ENCODE peak calls at places on chromosomes 11 and 22, in four cellular contexts. G is upper lobe of right lung, E is pancreas, R is HCT116. C is an unnamed sample.

GRCh38 chr11:126318642-126319373 is 14.9 kb downstream of the DCPS start:
- DNase-seq in G (no peak), E (no peak), R (no peak), C (peak)

GRCh38 chr11:59557940-59558643 is 46.8 kb downstream of the OR4D9 start:
- DNase-seq in G (no peak), E (no peak), R (no peak), C (no peak)

GRCh38 chr11:113542420-113542819 is 67.2 kb upstream of the DRD2 start:
- DNase-seq in G (no peak), E (no peak), R (no peak), C (no peak)

GRCh38 chr22:39081557-39081956 is 4.5 kb downstream of the APOBEC3G start:
- DNase-seq in G (no peak), E (no peak), R (no peak), C (no peak)

GRCh38 chr22:42701694-42702093 is 19.0 kb downstream of the A4GALT start:
- DNase-seq in G (no peak), E (no peak), R (no peak), C (no peak)

GRCh38 chr22:19321757-19322156 is 30.2 kb upstream of the CLTCL1 start:
- DNase-seq in G (no peak), E (no peak), R (no peak), C (no peak)

GRCh38 chr11:84021291-84021690 is 735.1 kb upstream of the CCDC90B start:
- DNase-seq in G (no peak), E (no peak), R (no peak), C (no peak)

GRCh38 chr11:19185516-19186052 is 16.2 kb downstream of the CSRP3 start:
- DNase-seq in G (no peak), E (no peak), R (no peak), C (no peak)

GRCh38 chr11:69006816-69007215 is 6.2 kb downstream of the MRGPRF start:
- DNase-seq in G (no peak), E (no peak), R (no peak), C (no peak)

GRCh38 chr11:92955900-92956299 is 13.6 kb upstream of the MTNR1B start:
- DNase-seq in G (no peak), E (no peak), R (no peak), C (no peak)

GRCh38 chr11:60871378-60872061 is 4.2 kb downstream of the ZP1 start:
- DNase-seq in G (peak), E (no peak), R (no peak), C (no peak)

GRCh38 chr11:87603887-87604286 is 566.2 kb downstream of the TMEM135 start:
- DNase-seq in G (no peak), E (peak), R (no peak), C (no peak)

GRCh38 chr11:57263351-57263750 is 26.3 kb upstream of the APLNR start:
- DNase-seq in G (no peak), E (no peak), R (no peak), C (no peak)

GRCh38 chr11:3913921-3914320 is 58.5 kb downstream of the STIM1 start:
- DNase-seq in G (no peak), E (no peak), R (no peak), C (no peak)

GRCh38 chr11:111452817-111453607 is 59.2 kb downstream of the BTG4 start:
- DNase-seq in G (no peak), E (no peak), R (no peak), C (no peak)

GRCh38 chr11:17533782-17534415 is 10.3 kb downstream of the USH1C start:
- DNase-seq in G (no peak), E (no peak), R (no peak), C (no peak)

GRCh38 chr22:21683401-21683811 is 17.6 kb downstream of the PPIL2 start:
- DNase-seq in G (no peak), E (peak), R (no peak), C (no peak)

GRCh38 chr11:119089319-119089718 is 4.6 kb downstream of the HMBS start:
- DNase-seq in G (no peak), E (no peak), R (no peak), C (no peak)

GRCh38 chr11:75347781-75348613 is 3.5 kb downstream of the ARRB1 start:
- DNase-seq in G (no peak), E (no peak), R (no peak), C (peak)

GRCh38 chr11:114771172-114771571 is 92.8 kb downstream of the NXPE2 start:
- DNase-seq in G (no peak), E (no peak), R (no peak), C (no peak)

GRCh38 chr11:10301656-10302293 is 3.1 kb upstream of the ADM start:
- DNase-seq in G (no peak), E (no peak), R (no peak), C (no peak)

GRCh38 chr11:133793271-133793848 is 52.0 kb downstream of the SPATA19 start:
- DNase-seq in G (no peak), E (no peak), R (no peak), C (no peak)

GRCh38 chr22:40611606-40612005 is 24.9 kb downstream of the MRTFA start:
- DNase-seq in G (no peak), E (no peak), R (no peak), C (no peak)

GRCh38 chr11:134519390-134519750 is 107.3 kb upstream of the B3GAT1 start:
- DNase-seq in G (peak), E (no peak), R (no peak), C (no peak)

GRCh38 chr11:121374286-121374985 is 77.7 kb upstream of the SORL1 start:
- DNase-seq in G (no peak), E (no peak), R (no peak), C (no peak)

GRCh38 chr22:24926849-24927579 is 19.5 kb downstream of the LHFPL7 start:
- DNase-seq in G (no peak), E (no peak), R (no peak), C (no peak)

GRCh38 chr11:125036933-125037332 is 26.2 kb upstream of the SLC37A2 start:
- DNase-seq in G (no peak), E (no peak), R (no peak), C (peak)

GRCh38 chr22:28560005-28560742 is 119.5 kb downstream of the TTC28 start:
- DNase-seq in G (no peak), E (no peak), R (no peak), C (no peak)

GRCh38 chr22:42972592-42973535 is 42.1 kb downstream of the PACSIN2 start:
- DNase-seq in G (no peak), E (no peak), R (no peak), C (no peak)

GRCh38 chr11:87300640-87301381 is 263.1 kb downstream of the TMEM135 start:
- DNase-seq in G (no peak), E (no peak), R (no peak), C (no peak)

GRCh38 chr22:37634505-37635002 is 4.9 kb upstream of the SH3BP1 start:
- DNase-seq in G (no peak), E (no peak), R (no peak), C (no peak)
- TF ChIP-seq CTCF in G (no peak), E (no peak), R (peak), C (peak)

GRCh38 chr11:48103621-48104561 is 112.7 kb upstream of the OR4B1 start:
- DNase-seq in G (no peak), E (no peak), R (no peak), C (no peak)
- TF ChIP-seq CTCF in G (no peak), E (no peak), R (no peak), C (no peak)

GRCh38 chr22:30667486-30668305 is at the start of gene DUSP18:
- DNase-seq in G (peak), E (peak), R (peak), C (peak)
- TF ChIP-seq CTCF in G (peak), E (no peak), R (peak), C (peak)

GRCh38 chr11:45021692-45022130 is 71.0 kb upstream of the TP53I11 start:
- DNase-seq in G (peak), E (peak), R (no peak), C (peak)
- TF ChIP-seq CTCF in G (no peak), E (no peak), R (no peak), C (no peak)

GRCh38 chr22:23376256-23376655 is 195.9 kb downstream of the BCR start:
- DNase-seq in G (no peak), E (no peak), R (peak), C (no peak)
- TF ChIP-seq CTCF in G (peak), E (no peak), R (peak), C (no peak)

DNA sequence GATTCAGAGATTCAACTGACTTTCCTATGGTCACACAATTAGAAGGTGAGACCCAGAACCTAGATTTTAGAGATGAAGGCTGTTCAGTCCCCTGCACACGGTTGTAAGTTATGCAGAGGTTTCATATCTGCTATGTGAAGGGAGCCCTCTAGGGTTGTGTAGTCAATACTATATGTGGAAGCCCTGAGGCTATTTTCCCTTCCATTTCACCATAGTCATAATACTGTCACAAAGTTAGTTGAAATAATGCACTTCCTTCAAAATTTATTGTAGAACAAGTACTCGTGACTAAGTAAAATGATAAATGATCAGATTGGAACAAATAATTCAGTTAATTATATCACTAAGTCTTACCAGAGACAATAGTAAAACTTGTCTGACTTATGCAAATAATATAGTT is 48.8 kb downstream of the ENDOD1 start:
- DNase-seq in G (no peak), E (no peak), R (no peak), C (no peak)
- TF ChIP-seq CTCF in G (peak), E (no peak), R (peak), C (no peak)

DNA sequence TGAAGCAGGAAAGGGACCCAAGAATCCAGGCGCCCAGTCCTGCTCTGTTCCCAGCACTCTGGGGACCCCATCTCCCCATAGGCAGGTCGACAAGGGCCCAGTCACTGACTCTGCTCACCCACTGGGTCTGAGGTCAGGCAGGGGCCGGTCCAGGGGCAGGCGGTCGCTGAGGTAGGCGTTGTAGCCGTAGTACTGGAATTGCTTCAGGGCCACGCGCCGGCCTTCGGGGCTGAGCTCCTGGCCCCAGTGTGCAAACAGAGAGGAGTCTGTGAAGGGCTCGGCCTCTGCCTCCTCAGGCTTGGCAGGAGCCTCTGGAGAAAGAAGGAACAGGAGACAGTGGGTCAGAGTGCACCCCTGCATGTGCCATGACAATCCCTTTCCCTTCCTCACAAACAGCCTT is 95.6 kb upstream of the CSNK2A3 start:
- DNase-seq in G (no peak), E (no peak), R (no peak), C (no peak)
- TF ChIP-seq CTCF in G (no peak), E (no peak), R (no peak), C (no peak)

DNA sequence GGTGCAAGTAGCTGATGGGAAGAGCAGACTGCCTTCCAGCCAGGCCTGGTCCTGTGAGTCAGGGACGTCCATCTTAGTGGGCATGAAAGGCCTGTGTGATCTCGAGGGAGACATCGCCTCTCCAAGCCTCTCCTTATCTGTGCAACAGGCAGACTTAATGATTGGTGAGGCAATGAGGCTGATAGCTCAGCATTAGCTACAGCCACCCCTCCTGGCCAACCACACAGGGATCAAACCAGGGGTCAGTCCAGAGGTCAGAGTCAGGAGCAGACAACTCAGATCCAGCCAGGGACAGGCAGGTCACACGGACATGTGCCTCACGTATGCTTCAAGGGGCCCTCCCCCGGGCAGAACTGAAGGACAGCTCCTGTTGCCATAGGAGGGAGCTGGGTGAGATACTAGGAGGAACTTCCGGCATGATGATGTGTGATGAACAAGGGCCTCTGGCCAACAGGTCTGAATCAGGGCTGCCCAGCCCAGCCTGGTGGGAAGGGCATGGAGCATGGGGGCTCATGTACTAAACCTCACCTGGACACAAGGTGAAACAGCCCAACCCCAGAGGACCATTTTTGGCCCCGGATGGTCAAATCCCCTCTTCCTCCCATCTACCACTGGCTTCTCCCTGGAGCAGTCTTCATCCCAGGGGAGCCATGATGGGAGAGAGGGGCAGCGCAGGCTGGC is 2.8 kb upstream of the APOC3 start:
- DNase-seq in G (no peak), E (no peak), R (no peak), C (no peak)
- TF ChIP-seq CTCF in G (no peak), E (no peak), R (no peak), C (no peak)

GRCh38 chr11:128095459-128096096 is 491.8 kb downstream of the ETS1 start:
- DNase-seq in G (no peak), E (no peak), R (peak), C (peak)
- TF ChIP-seq CTCF in G (no peak), E (no peak), R (peak), C (no peak)

C was measured in AG09319.